ENCODE peak calls at places on chromosomes 3 and 15, in six cellular contexts. P is BJ, R is cardiac septum, B is suprapubic skin, T is activated T-cell treated with anti-CD3 and anti-CD28 coated beads for 4 hours, F is MV-4-11. Z is an unnamed sample.

GRCh38 chr15:89105147-89105546 is 16.9 kb downstream of the ABHD2 start:
- DNase-seq in T (no peak), P (peak; percentile 97), R (no peak), B (no peak), F (no peak), Z (no peak)

GRCh38 chr15:66630801-66631351 is 65.1 kb upstream of the LCTL start:
- DNase-seq in P (no peak), T (no peak), F (no peak), R (no peak), B (no peak), Z (no peak)

GRCh38 chr3:45337839-45338470 is 50.4 kb upstream of the LARS2 start:
- DNase-seq in P (no peak), B (no peak), T (no peak), R (no peak), F (no peak), Z (no peak)

GRCh38 chr15:40859206-40859851 is 14.7 kb downstream of the RHOV start:
- DNase-seq in B (peak; percentile 88), R (no peak), P (no peak), F (peak; percentile 57), T (peak; percentile 79), Z (peak; percentile 76)

GRCh38 chr15:72758195-72758594 is 25.4 kb downstream of the ADPGK start:
- DNase-seq in B (no peak), P (peak; percentile 65), F (no peak), T (no peak), R (no peak), Z (no peak)

GRCh38 chr15:80639168-80639555 is 55.9 kb upstream of the ABHD17C start:
- DNase-seq in T (no peak), R (no peak), B (no peak), F (no peak), P (no peak), Z (no peak)

GRCh38 chr3:46660543-46661523 is 32.6 kb downstream of the ALS2CL start:
- DNase-seq in R (peak; percentile 81), B (peak; percentile 64), F (no peak), T (no peak), P (no peak), Z (no peak)

GRCh38 chr3:184645304-184645703 is 66.6 kb downstream of the MAGEF1 start:
- DNase-seq in P (no peak), R (no peak), B (no peak), T (no peak), F (no peak), Z (no peak)

GRCh38 chr15:98286831-98287230 is 326.3 kb downstream of the ARRDC4 start:
- DNase-seq in F (no peak), B (no peak), T (no peak), P (no peak), R (no peak), Z (no peak)

GRCh38 chr15:33068531-33068990 is 126.0 kb downstream of the FMN1 start:
- DNase-seq in R (no peak), F (peak; percentile 38), P (peak; percentile 14), B (peak; percentile 72), T (no peak), Z (no peak)

GRCh38 chr3:72242326-72242725 is 457.4 kb upstream of the PROK2 start:
- DNase-seq in P (no peak), T (no peak), R (no peak), B (no peak), F (no peak), Z (no peak)

GRCh38 chr15:38635170-38635569 is 70.6 kb upstream of the RASGRP1 start:
- DNase-seq in B (no peak), R (no peak), T (no peak), F (no peak), P (no peak), Z (no peak)

GRCh38 chr3:41118461-41119385 is 80.6 kb upstream of the CTNNB1 start:
- DNase-seq in T (no peak), B (no peak), F (no peak), P (no peak), R (no peak), Z (no peak)

GRCh38 chr3:104437131-104437750 is 929.5 kb upstream of the ALCAM start:
- DNase-seq in B (no peak), F (no peak), R (no peak), P (no peak), T (no peak), Z (no peak)

GRCh38 chr15:68417897-68418296 is 14.1 kb downstream of the ITGA11 start:
- DNase-seq in F (no peak), P (no peak), T (no peak), B (no peak), R (no peak), Z (no peak)

GRCh38 chr3:54307616-54308180 is 185.3 kb downstream of the CACNA2D3 start:
- DNase-seq in P (no peak), B (no peak), T (no peak), R (no peak), F (no peak), Z (no peak)

GRCh38 chr15:74833376-74834107 is 7.1 kb downstream of the CPLX3 start:
- DNase-seq in T (no peak), R (no peak), B (no peak), F (no peak), P (no peak), Z (no peak)

GRCh38 chr3:111717601-111718000 is 122.5 kb upstream of the ZBED2 start:
- DNase-seq in F (peak; percentile 74), R (peak; percentile 84), T (peak; percentile 54), P (no peak), B (peak; percentile 87), Z (peak; percentile 64)

GRCh38 chr3:128323206-128324081 is 143.2 kb downstream of the DNAJB8 start:
- DNase-seq in T (no peak), R (peak; percentile 46), F (no peak), B (peak; percentile 34), P (no peak), Z (no peak)

GRCh38 chr3:107432646-107433045 is 55.4 kb downstream of the CCDC54 start:
- DNase-seq in T (no peak), B (no peak), R (no peak), F (no peak), P (no peak), Z (no peak)

GRCh38 chr3:191566469-191566868 is 105.5 kb downstream of the PYDC2 start:
- DNase-seq in P (no peak), R (no peak), B (no peak), F (no peak), T (no peak), Z (no peak)

GRCh38 chr3:168517514-168518071 is 421.9 kb upstream of the GOLIM4 start:
- DNase-seq in B (no peak), T (no peak), R (no peak), F (no peak), P (no peak), Z (no peak)

GRCh38 chr3:150000631-150001030 is 29.9 kb upstream of the PFN2 start:
- DNase-seq in F (no peak), R (no peak), P (no peak), B (no peak), T (no peak), Z (no peak)

GRCh38 chr15:52798529-52799101 is 8.5 kb upstream of the ONECUT1 start:
- DNase-seq in R (no peak), B (peak; percentile 54), T (no peak), F (no peak), P (no peak), Z (no peak)

GRCh38 chr3:27287052-27287451 is 82.1 kb downstream of the NEK10 start:
- DNase-seq in F (no peak), T (no peak), B (no peak), R (no peak), P (no peak), Z (no peak)

GRCh38 chr3:12796171-12797123 is at the start of gene CAND2:
- DNase-seq in F (no peak), P (no peak), T (peak; percentile 10), B (peak; percentile 71), R (peak; percentile 88), Z (no peak)

GRCh38 chr3:30612422-30613134 is 6.2 kb downstream of the TGFBR2 start:
- DNase-seq in B (no peak), P (no peak), F (peak; percentile 55), R (no peak), T (no peak), Z (no peak)

GRCh38 chr3:50417637-50418033 is 58.3 kb upstream of the TMEM115 start:
- DNase-seq in F (no peak), B (no peak), P (no peak), T (no peak), R (no peak), Z (no peak)

GRCh38 chr3:189803254-189803653 is 172.1 kb downstream of the TP63 start:
- DNase-seq in B (no peak), F (no peak), T (no peak), P (no peak), R (no peak), Z (no peak)

GRCh38 chr15:69602921-69603320 is 150.3 kb downstream of the RPLP1 start:
- DNase-seq in P (no peak), B (peak; percentile 32), F (no peak), R (no peak), T (no peak), Z (no peak)

GRCh38 chr15:65374831-65375401 is 2.9 kb downstream of the IGDCC3 start:
- DNase-seq in R (peak; percentile 63), F (no peak), B (peak; percentile 40), T (no peak), P (no peak), Z (no peak)

GRCh38 chr15:66739287-66739686 is 37.3 kb downstream of the SMAD6 start:
- DNase-seq in P (no peak), T (no peak), F (no peak), R (no peak), B (no peak), Z (no peak)

GRCh38 chr3:153595186-153595815 is 433.3 kb downstream of the RAP2B start:
- DNase-seq in B (no peak), P (no peak), T (no peak), R (no peak), F (peak; percentile 8), Z (peak; percentile 25)